ENCODE peak calls at places on chromosomes 6 and 20, in five cellular contexts. One of them, this sample, is unnamed.

GRCh38 chr6:7163661-7164071 is 55.9 kb downstream of the RREB1 start:
- DNase-seq in NB4: peak
- DNase-seq in thyroid gland: peak
- DNase-seq in heart left ventricle: no peak
- DNase-seq in sigmoid colon: no peak
- DNase-seq in this sample: no peak

GRCh38 chr6:126905917-126906316 is 212.6 kb upstream of the RSPO3 start:
- DNase-seq in NB4: no peak
- DNase-seq in thyroid gland: no peak
- DNase-seq in heart left ventricle: no peak
- DNase-seq in sigmoid colon: no peak
- DNase-seq in this sample: no peak

GRCh38 chr6:110043366-110043994 is 65.4 kb downstream of the GPR6 start:
- DNase-seq in NB4: peak
- DNase-seq in thyroid gland: no peak
- DNase-seq in heart left ventricle: no peak
- DNase-seq in sigmoid colon: no peak
- DNase-seq in this sample: no peak

GRCh38 chr6:158044525-158044888 is 62.8 kb downstream of the SYNJ2 start:
- DNase-seq in NB4: no peak
- DNase-seq in thyroid gland: no peak
- DNase-seq in heart left ventricle: no peak
- DNase-seq in sigmoid colon: no peak
- DNase-seq in this sample: no peak

GRCh38 chr6:16334671-16335070 is 96.3 kb downstream of the GMPR start:
- DNase-seq in NB4: peak
- DNase-seq in thyroid gland: no peak
- DNase-seq in heart left ventricle: peak
- DNase-seq in sigmoid colon: peak
- DNase-seq in this sample: no peak

GRCh38 chr6:170227521-170227983 is 63.3 kb downstream of the DLL1 start:
- DNase-seq in NB4: peak
- DNase-seq in thyroid gland: no peak
- DNase-seq in heart left ventricle: peak
- DNase-seq in sigmoid colon: peak
- DNase-seq in this sample: no peak

GRCh38 chr20:48339986-48340884 is 487.6 kb downstream of the PREX1 start:
- DNase-seq in NB4: peak
- DNase-seq in thyroid gland: no peak
- DNase-seq in heart left ventricle: no peak
- DNase-seq in sigmoid colon: no peak
- DNase-seq in this sample: no peak

GRCh38 chr6:8059129-8059528 is 5.1 kb downstream of the BLOC1S5 start:
- DNase-seq in NB4: peak
- DNase-seq in thyroid gland: no peak
- DNase-seq in heart left ventricle: no peak
- DNase-seq in sigmoid colon: no peak
- DNase-seq in this sample: peak

GRCh38 chr6:52305948-52306767 is 21.6 kb upstream of the MCM3 start:
- DNase-seq in NB4: peak
- DNase-seq in thyroid gland: no peak
- DNase-seq in heart left ventricle: no peak
- DNase-seq in sigmoid colon: no peak
- DNase-seq in this sample: no peak
- TF ChIP-seq POLR2A in NB4: no peak
- TF ChIP-seq POLR2A in thyroid gland: no peak
- TF ChIP-seq POLR2A in heart left ventricle: no peak
- TF ChIP-seq POLR2A in sigmoid colon: no peak
- TF ChIP-seq POLR2A in this sample: no peak

GRCh38 chr6:161138545-161139303 is 135.1 kb downstream of the AGPAT4 start:
- DNase-seq in NB4: no peak
- DNase-seq in thyroid gland: no peak
- DNase-seq in heart left ventricle: no peak
- DNase-seq in sigmoid colon: no peak
- DNase-seq in this sample: no peak

GRCh38 chr6:161139304-161139765 is 134.5 kb downstream of the AGPAT4 start:
- DNase-seq in NB4: no peak
- DNase-seq in thyroid gland: no peak
- DNase-seq in heart left ventricle: no peak
- DNase-seq in sigmoid colon: no peak
- DNase-seq in this sample: no peak

GRCh38 chr6:161141173-161141572 is 132.7 kb downstream of the AGPAT4 start:
- DNase-seq in NB4: no peak
- DNase-seq in thyroid gland: no peak
- DNase-seq in heart left ventricle: no peak
- DNase-seq in sigmoid colon: no peak
- DNase-seq in this sample: no peak

GRCh38 chr6:161140554-161140875 is 133.3 kb downstream of the AGPAT4 start:
- DNase-seq in NB4: no peak
- DNase-seq in thyroid gland: no peak
- DNase-seq in heart left ventricle: no peak
- DNase-seq in sigmoid colon: no peak
- DNase-seq in this sample: no peak

GRCh38 chr6:161139766-161140553 is 133.9 kb downstream of the AGPAT4 start:
- DNase-seq in NB4: no peak
- DNase-seq in thyroid gland: no peak
- DNase-seq in heart left ventricle: no peak
- DNase-seq in sigmoid colon: peak
- DNase-seq in this sample: peak
- TF ChIP-seq POLR2A in NB4: no peak
- TF ChIP-seq POLR2A in thyroid gland: no peak
- TF ChIP-seq POLR2A in heart left ventricle: no peak
- TF ChIP-seq POLR2A in sigmoid colon: no peak
- TF ChIP-seq POLR2A in this sample: no peak

GRCh38 chr6:116370717-116371383 is at the start of gene DSE:
- DNase-seq in NB4: peak
- DNase-seq in thyroid gland: peak
- DNase-seq in heart left ventricle: peak
- DNase-seq in sigmoid colon: peak
- DNase-seq in this sample: peak

GRCh38 chr6:116373300-116373699 is 2.6 kb downstream of the DSE start:
- DNase-seq in NB4: no peak
- DNase-seq in thyroid gland: no peak
- DNase-seq in heart left ventricle: no peak
- DNase-seq in sigmoid colon: no peak
- DNase-seq in this sample: no peak

GRCh38 chr6:116369540-116370327 is 1.0 kb upstream of the DSE start:
- DNase-seq in NB4: no peak
- DNase-seq in thyroid gland: no peak
- DNase-seq in heart left ventricle: no peak
- DNase-seq in sigmoid colon: no peak
- DNase-seq in this sample: no peak

GRCh38 chr6:116370328-116370716 is 425 bp upstream of the DSE start:
- DNase-seq in NB4: no peak
- DNase-seq in thyroid gland: no peak
- DNase-seq in heart left ventricle: no peak
- DNase-seq in sigmoid colon: no peak
- DNase-seq in this sample: no peak

DNA sequence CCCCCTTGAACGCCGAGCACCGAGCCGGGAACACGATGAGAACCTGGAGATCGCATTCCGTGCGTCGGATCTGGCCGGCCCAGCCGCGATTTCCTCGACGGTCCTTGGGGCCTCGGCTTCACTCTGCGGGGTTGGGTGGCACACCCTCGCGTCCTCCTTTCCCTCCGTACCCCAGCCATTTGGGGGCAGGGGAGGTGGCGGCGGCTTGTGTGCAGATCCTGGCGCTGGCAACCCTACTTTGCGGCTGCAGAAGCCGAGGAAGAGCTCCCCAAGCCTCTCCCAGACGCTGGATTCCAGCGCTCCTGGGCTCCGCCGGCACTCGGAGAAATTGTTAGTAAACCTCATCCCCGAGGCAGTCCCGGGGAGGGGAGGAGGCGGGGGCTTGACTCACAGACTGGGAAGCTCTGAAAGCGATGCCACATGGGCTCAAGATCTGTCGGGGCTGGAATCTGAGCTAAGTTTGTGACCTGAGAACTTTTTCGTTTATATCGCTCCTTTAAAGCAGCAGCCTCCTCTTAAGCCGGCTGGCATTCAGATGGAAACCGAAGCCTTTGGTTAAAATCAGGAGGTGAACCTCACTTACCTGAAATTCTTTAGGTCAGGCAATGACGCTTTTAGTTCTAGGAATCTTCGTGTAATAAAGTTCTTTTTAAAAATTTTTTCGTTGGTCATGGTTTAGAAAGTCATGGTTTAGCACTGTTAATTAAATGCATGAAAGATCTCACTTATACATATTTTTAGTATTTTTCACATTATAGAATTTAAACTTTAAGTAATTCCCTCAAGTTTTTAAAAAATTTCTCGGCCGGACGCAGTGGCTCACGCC is 850 bp downstream of the DSE start:
- DNase-seq in NB4: peak
- DNase-seq in thyroid gland: peak
- DNase-seq in heart left ventricle: peak
- DNase-seq in sigmoid colon: peak
- DNase-seq in this sample: peak
- TF ChIP-seq POLR2A in NB4: no peak
- TF ChIP-seq POLR2A in thyroid gland: no peak
- TF ChIP-seq POLR2A in heart left ventricle: no peak
- TF ChIP-seq POLR2A in sigmoid colon: peak
- TF ChIP-seq POLR2A in this sample: no peak

GRCh38 chr6:168886964-168887363 is 366.7 kb downstream of the THBS2 start:
- DNase-seq in NB4: no peak
- DNase-seq in thyroid gland: no peak
- DNase-seq in heart left ventricle: no peak
- DNase-seq in sigmoid colon: no peak
- DNase-seq in this sample: no peak
- TF ChIP-seq POLR2A in NB4: no peak
- TF ChIP-seq POLR2A in thyroid gland: no peak
- TF ChIP-seq POLR2A in heart left ventricle: no peak
- TF ChIP-seq POLR2A in sigmoid colon: no peak
- TF ChIP-seq POLR2A in this sample: no peak

GRCh38 chr6:108654465-108655106 is 93.9 kb downstream of the FOXO3 start:
- DNase-seq in NB4: no peak
- DNase-seq in thyroid gland: no peak
- DNase-seq in heart left ventricle: no peak
- DNase-seq in sigmoid colon: no peak
- DNase-seq in this sample: no peak

GRCh38 chr6:108655840-108656650 is 95.3 kb downstream of the FOXO3 start:
- DNase-seq in NB4: no peak
- DNase-seq in thyroid gland: no peak
- DNase-seq in heart left ventricle: peak
- DNase-seq in sigmoid colon: peak
- DNase-seq in this sample: no peak

GRCh38 chr6:108651781-108652227 is 91.1 kb downstream of the FOXO3 start:
- DNase-seq in NB4: no peak
- DNase-seq in thyroid gland: no peak
- DNase-seq in heart left ventricle: peak
- DNase-seq in sigmoid colon: peak
- DNase-seq in this sample: no peak

GRCh38 chr6:108652375-108652774 is 91.7 kb downstream of the FOXO3 start:
- DNase-seq in NB4: no peak
- DNase-seq in thyroid gland: no peak
- DNase-seq in heart left ventricle: no peak
- DNase-seq in sigmoid colon: no peak
- DNase-seq in this sample: no peak

GRCh38 chr6:108653864-108654402 is 93.2 kb downstream of the FOXO3 start:
- DNase-seq in NB4: no peak
- DNase-seq in thyroid gland: peak
- DNase-seq in heart left ventricle: peak
- DNase-seq in sigmoid colon: peak
- DNase-seq in this sample: no peak
- TF ChIP-seq POLR2A in NB4: no peak
- TF ChIP-seq POLR2A in thyroid gland: no peak
- TF ChIP-seq POLR2A in heart left ventricle: no peak
- TF ChIP-seq POLR2A in sigmoid colon: no peak
- TF ChIP-seq POLR2A in this sample: no peak

GRCh38 chr6:144007779-144008500 is at the start of gene PLAGL1:
- DNase-seq in NB4: peak
- DNase-seq in thyroid gland: peak
- DNase-seq in heart left ventricle: peak
- DNase-seq in sigmoid colon: peak
- DNase-seq in this sample: peak
- TF ChIP-seq POLR2A in NB4: peak
- TF ChIP-seq POLR2A in thyroid gland: no peak
- TF ChIP-seq POLR2A in heart left ventricle: no peak
- TF ChIP-seq POLR2A in sigmoid colon: no peak
- TF ChIP-seq POLR2A in this sample: peak

GRCh38 chr6:31878761-31879542 is at the start of gene SLC44A4:
- DNase-seq in NB4: no peak
- DNase-seq in thyroid gland: peak
- DNase-seq in heart left ventricle: no peak
- DNase-seq in sigmoid colon: no peak
- DNase-seq in this sample: no peak
- TF ChIP-seq POLR2A in NB4: no peak
- TF ChIP-seq POLR2A in thyroid gland: no peak
- TF ChIP-seq POLR2A in heart left ventricle: no peak
- TF ChIP-seq POLR2A in sigmoid colon: no peak
- TF ChIP-seq POLR2A in this sample: no peak

GRCh38 chr6:26031595-26032386 is 55.4 kb upstream of the HFE start:
- DNase-seq in NB4: peak
- DNase-seq in thyroid gland: peak
- DNase-seq in heart left ventricle: peak
- DNase-seq in sigmoid colon: peak
- DNase-seq in this sample: peak
- TF ChIP-seq POLR2A in NB4: peak
- TF ChIP-seq POLR2A in thyroid gland: no peak
- TF ChIP-seq POLR2A in heart left ventricle: no peak
- TF ChIP-seq POLR2A in sigmoid colon: no peak
- TF ChIP-seq POLR2A in this sample: peak